ENCODE peak calls at places on chromosomes 1 and 21, in five cellular contexts. W is amniotic stem cell; I is mesenchymal stem cell; C is cerebellum; S is activated naive CD4-positive, alpha-beta T cell. A is an unnamed sample.

GRCh38 chr1:76006234-76006633 is 68.3 kb upstream of the ST6GALNAC3 start:
- DNase-seq in W (peak), I (peak), C (no peak), S (no peak), A (no peak)

GRCh38 chr1:156848461-156849150 is 10.3 kb downstream of the INSRR start:
- DNase-seq in S (peak), C (no peak), W (no peak), I (no peak), A (no peak)

GRCh38 chr1:58768971-58769808 is 14.7 kb downstream of the JUN start:
- DNase-seq in S (peak), W (peak), C (peak), I (peak), A (peak)

GRCh38 chr1:70429219-70429618 is 18.2 kb downstream of the CTH start:
- DNase-seq in I (peak), S (no peak), C (no peak), W (no peak), A (no peak)

GRCh38 chr1:175525222-175525621 is 218.2 kb downstream of the TNR start:
- DNase-seq in W (no peak), S (no peak), I (no peak), C (no peak), A (no peak)

GRCh38 chr21:17051054-17051453 is 461.8 kb upstream of the CXADR start:
- DNase-seq in C (no peak), W (no peak), S (no peak), I (no peak), A (peak)

GRCh38 chr1:244826712-244827111 is 8.7 kb upstream of the COX20 start:
- DNase-seq in W (no peak), C (no peak), I (no peak), S (no peak), A (no peak)

GRCh38 chr21:41431788-41432548 is 5.9 kb downstream of the MX1 start:
- DNase-seq in I (no peak), C (no peak), S (no peak), W (no peak), A (no peak)

GRCh38 chr1:21362096-21362495 is 71.8 kb upstream of the ECE1 start:
- DNase-seq in C (no peak), W (no peak), I (no peak), S (no peak), A (peak)

GRCh38 chr1:190949932-190950331 is 472.3 kb upstream of the BRINP3 start:
- DNase-seq in W (no peak), I (no peak), C (no peak), S (no peak), A (no peak)

GRCh38 chr21:27831821-27832569 is 865.1 kb upstream of the ADAMTS5 start:
- DNase-seq in W (no peak), I (peak), C (no peak), S (no peak), A (no peak)

GRCh38 chr1:54742262-54742661 is 22.1 kb downstream of the PARS2 start:
- DNase-seq in I (peak), W (no peak), C (no peak), S (no peak), A (no peak)

GRCh38 chr1:35598895-35599294 is 25.8 kb downstream of the TFAP2E start:
- DNase-seq in C (no peak), W (no peak), I (no peak), S (no peak), A (no peak)

GRCh38 chr1:111140680-111140967 is 601 bp downstream of the CEPT1 start:
- DNase-seq in I (peak), W (peak), C (no peak), S (no peak), A (peak)

GRCh38 chr1:98662354-98662665 is 789 bp downstream of the SNX7 start:
- DNase-seq in I (peak), W (no peak), S (no peak), C (no peak), A (peak)

GRCh38 chr1:96749618-96750017 is 28.0 kb downstream of the PTBP2 start:
- DNase-seq in S (no peak), I (no peak), W (no peak), C (no peak), A (no peak)

GRCh38 chr1:160952129-160952510 is 2.5 kb downstream of the ITLN2 start:
- DNase-seq in I (no peak), S (no peak), W (no peak), C (no peak), A (peak)

GRCh38 chr21:46184625-46185555 is 631 bp upstream of the SPATC1L start:
- DNase-seq in C (peak), S (peak), W (peak), I (peak), A (peak)

GRCh38 chr1:54791880-54792522 is 9.1 kb downstream of the TTC22 start:
- DNase-seq in I (peak), C (no peak), W (no peak), S (peak), A (no peak)

GRCh38 chr1:201023517-201023902 is at the start of gene KIF21B:
- DNase-seq in W (no peak), S (peak), C (peak), I (peak), A (peak)

GRCh38 chr1:43545686-43546387 is 15.2 kb downstream of the PTPRF start:
- DNase-seq in C (no peak), I (peak), W (no peak), S (no peak), A (peak)

GRCh38 chr1:5639323-5639722 is 352.9 kb downstream of the NPHP4 start:
- DNase-seq in C (no peak), I (no peak), S (no peak), W (no peak), A (no peak)

GRCh38 chr21:44971672-44971995 is 31.8 kb downstream of the SLX9 start:
- DNase-seq in W (no peak), I (no peak), C (no peak), S (no peak), A (no peak)

GRCh38 chr1:110083453-110084225 is 13.2 kb upstream of the ALX3 start:
- DNase-seq in S (no peak), I (peak), C (no peak), W (no peak), A (no peak)

GRCh38 chr1:156118175-156118868 is 3.8 kb downstream of the LMNA start:
- DNase-seq in W (no peak), I (peak), S (no peak), C (no peak), A (no peak)

GRCh38 chr1:204478166-204478899 is 16.3 kb downstream of the PIK3C2B start:
- DNase-seq in S (no peak), I (no peak), W (no peak), C (no peak), A (no peak)